ENCODE peak calls at places on chromosomes 13 and 19, in nine cellular contexts. F is hepatic stellate cell; W is CD8-positive, alpha-beta T cell; Y is COR-L47; R is GM10248; G is fibroblast of mammary gland; X is non-pigmented ciliary epithelial cell; D is GM04504; U is activated T-helper 1 cell treated with anti-CD3 and anti-CD28 coated beads, Interleukin-12 subunit alpha, Interleukin-12 subunit beta, Interleukin-2, Interleukin-4 antibody, amounts not matched to agents 30 ng/mL and 10 ng/mL and 1 ng/mL, durations not matched to agents 14 hours and 24 hours and 36 hours. Q is an unnamed sample.
A peak's percentile ranks its signal among the peaks of the same experiment; 100 is the strongest.

GRCh38 chr19:32658075-32658474 is 16.9 kb downstream of the ANKRD27 start:
- DNase-seq in G (no peak), Y (no peak), D (no peak), U (no peak), R (no peak), X (no peak), F (no peak), W (no peak), Q (no peak)

GRCh38 chr19:6532244-6532999 is 1.6 kb downstream of the TNFSF9 start:
- DNase-seq in U (no peak), D (no peak), Y (no peak), G (no peak), X (no peak), W (no peak), F (no peak), R (peak; percentile 71), Q (no peak)

GRCh38 chr19:12647047-12647446 is 19.5 kb downstream of the MAN2B1 start:
- DNase-seq in Y (no peak), U (no peak), D (no peak), W (no peak), R (no peak), X (no peak), F (no peak), G (no peak), Q (no peak)

GRCh38 chr13:40789275-40790231 is at the start of gene SLC25A15:
- DNase-seq in W (peak; percentile 71), F (peak; percentile 85), X (no peak), Y (peak; percentile 69), R (peak; percentile 89), D (peak; percentile 50), U (peak; percentile 72), G (peak; percentile 72), Q (no peak)

GRCh38 chr13:111899714-111900389 is 167.1 kb upstream of the SOX1 start:
- DNase-seq in W (no peak), Y (no peak), G (no peak), U (no peak), R (no peak), D (no peak), F (no peak), X (no peak), Q (no peak)

GRCh38 chr13:51728972-51729371 is 75.0 kb downstream of the DHRS12 start:
- DNase-seq in W (no peak), R (no peak), G (peak; percentile 94), D (peak; percentile 72), X (peak; percentile 68), Y (no peak), F (no peak), U (no peak), Q (peak; percentile 40)

GRCh38 chr13:97574926-97575325 is 141.0 kb downstream of the RAP2A start:
- DNase-seq in R (peak; percentile 28), Y (no peak), D (no peak), G (peak; percentile 51), F (peak; percentile 35), X (no peak), W (no peak), U (no peak), Q (no peak)

GRCh38 chr19:16351133-16351809 is 26.6 kb downstream of the KLF2 start:
- DNase-seq in Y (no peak), U (no peak), D (no peak), R (no peak), G (peak; percentile 61), F (no peak), X (no peak), W (no peak), Q (no peak)

GRCh38 chr13:33865945-33866344 is 48.0 kb downstream of the RFC3 start:
- DNase-seq in D (no peak), X (no peak), R (peak; percentile 29), U (no peak), W (no peak), Y (no peak), F (no peak), G (no peak), Q (no peak)

GRCh38 chr13:98599502-98600328 is 22.8 kb upstream of the STK24 start:
- DNase-seq in W (no peak), D (no peak), G (no peak), R (no peak), X (no peak), U (no peak), F (peak; percentile 52), Y (no peak), Q (no peak)

GRCh38 chr13:55307909-55308308 is 1832.8 kb upstream of the PRR20A start:
- DNase-seq in R (no peak), W (no peak), X (no peak), D (no peak), G (no peak), U (no peak), Y (no peak), F (no peak), Q (no peak)

GRCh38 chr19:16143399-16144215 is at the start of gene HSH2D:
- DNase-seq in Y (peak; percentile 8), D (no peak), G (no peak), W (peak; percentile 88), U (peak; percentile 78), X (no peak), F (no peak), R (peak; percentile 85), Q (no peak)

GRCh38 chr19:29277107-29277506 is 64.2 kb upstream of the UQCRFS1 start:
- DNase-seq in Y (peak; percentile 11), F (no peak), G (no peak), W (peak; percentile 53), R (peak; percentile 83), D (no peak), U (peak; percentile 41), X (no peak), Q (no peak)

GRCh38 chr19:7904074-7905020 is 670 bp downstream of the MAP2K7 start:
- DNase-seq in D (no peak), R (peak; percentile 81), U (peak; percentile 68), Y (peak; percentile 50), X (no peak), F (peak; percentile 58), G (no peak), W (peak; percentile 67), Q (no peak)

GRCh38 chr19:13764821-13765394 is 586 bp downstream of the MRI1 start:
- DNase-seq in D (no peak), Y (no peak), G (no peak), W (peak; percentile 44), X (no peak), F (peak; percentile 50), U (peak; percentile 28), R (peak; percentile 46), Q (no peak)

GRCh38 chr13:19618925-19619324 is 14.5 kb upstream of the MPHOSPH8 start:
- DNase-seq in Y (no peak), W (no peak), D (no peak), R (peak; percentile 49), G (peak; percentile 58), X (no peak), U (no peak), F (peak; percentile 41), Q (no peak)

GRCh38 chr19:16248380-16249023 is 50.8 kb downstream of the AP1M1 start:
- DNase-seq in F (no peak), U (no peak), Y (no peak), G (no peak), W (no peak), R (no peak), X (no peak), D (no peak), Q (no peak)

GRCh38 chr13:91031508-91031907 is 316.0 kb upstream of the MIR17HG start:
- DNase-seq in G (no peak), X (no peak), D (no peak), W (no peak), F (no peak), Y (no peak), U (no peak), R (no peak), Q (no peak)

GRCh38 chr19:48737360-48737998 is 2.9 kb downstream of the RASIP1 start:
- DNase-seq in R (no peak), X (no peak), W (no peak), F (no peak), D (no peak), G (no peak), U (no peak), Y (no peak), Q (no peak)

GRCh38 chr13:50845211-50845610 is 1.7 kb upstream of the DLEU7 start:
- DNase-seq in F (no peak), X (peak; percentile 11), Y (no peak), D (peak; percentile 3), G (peak; percentile 7), R (no peak), U (no peak), W (no peak), Q (no peak)

GRCh38 chr13:107882708-107883560 is 332.4 kb downstream of the LIG4 start:
- DNase-seq in G (no peak), X (no peak), R (no peak), F (no peak), Y (no peak), U (no peak), W (no peak), D (no peak), Q (no peak)

GRCh38 chr19:10388957-10389356 is 8.6 kb upstream of the TYK2 start:
- DNase-seq in Y (peak; percentile 75), X (no peak), U (peak; percentile 61), W (peak; percentile 91), D (peak; percentile 42), G (peak; percentile 81), F (peak; percentile 69), R (peak; percentile 66), Q (no peak)

GRCh38 chr13:51801631-51802099 is 2.3 kb downstream of the DHRS12 start:
- DNase-seq in U (no peak), X (no peak), F (no peak), Y (peak; percentile 69), W (no peak), G (no peak), R (no peak), D (no peak), Q (no peak)

GRCh38 chr19:4064551-4065260 is 2.0 kb downstream of the ZBTB7A start:
- DNase-seq in F (peak; percentile 60), W (peak; percentile 62), U (no peak), Y (peak; percentile 34), G (peak; percentile 41), R (peak; percentile 36), D (no peak), X (no peak), Q (no peak)

GRCh38 chr13:46317120-46317519 is 69.9 kb downstream of the RUBCNL start:
- DNase-seq in F (no peak), W (no peak), U (no peak), Y (no peak), G (peak; percentile 42), X (no peak), R (no peak), D (no peak), Q (no peak)

GRCh38 chr13:94959616-94960015 is 247.3 kb upstream of the SOX21 start:
- DNase-seq in F (no peak), G (no peak), W (no peak), U (no peak), D (no peak), Y (no peak), R (no peak), X (no peak), Q (no peak)

GRCh38 chr19:938233-938923 is 12.5 kb downstream of the ARID3A start:
- DNase-seq in U (no peak), Y (no peak), F (no peak), X (no peak), R (no peak), D (no peak), G (no peak), W (no peak), Q (no peak)

GRCh38 chr19:13099073-13099999 is 3.3 kb downstream of the LYL1 start:
- DNase-seq in X (no peak), G (peak; percentile 38), W (peak; percentile 80), R (peak; percentile 80), Y (peak; percentile 47), F (peak; percentile 53), D (peak; percentile 35), U (peak; percentile 76), Q (no peak)

GRCh38 chr13:41061914-41062837 is 867 bp downstream of the WBP4 start:
- DNase-seq in R (no peak), F (peak; percentile 58), W (no peak), Y (no peak), G (peak; percentile 71), U (no peak), D (no peak), X (no peak), Q (no peak)

GRCh38 chr19:18776288-18776594 is 14.9 kb downstream of the COMP start:
- DNase-seq in G (peak; percentile 75), U (no peak), X (no peak), D (no peak), W (no peak), Y (no peak), R (no peak), F (peak; percentile 84), Q (no peak)

GRCh38 chr13:22039961-22040360 is 369.1 kb downstream of the FGF9 start:
- DNase-seq in Y (no peak), W (no peak), X (no peak), R (no peak), U (no peak), G (no peak), D (no peak), F (no peak), Q (no peak)